ENCODE peak calls at places on chromosomes 6 and 20, in five cellular contexts. W, T, V, Z and F are unnamed samples.

GRCh38 chr6:39102024-39102820 is 12.8 kb downstream of the SAYSD1 start:
- DNase-seq in V (no peak), Z (peak; percentile 77), W (no peak), T (peak; percentile 52), F (no peak)

GRCh38 chr20:49608752-49609670 is 41.1 kb upstream of the PTGIS start:
- DNase-seq in Z (peak; percentile 78), T (no peak), V (peak; percentile 74), W (no peak), F (peak; percentile 88)

GRCh38 chr6:47059216-47059885 is 17.2 kb upstream of the ADGRF1 start:
- DNase-seq in W (no peak), Z (no peak), V (no peak), T (no peak), F (no peak)

GRCh38 chr20:14477125-14477524 is 139.7 kb upstream of the FLRT3 start:
- DNase-seq in Z (no peak), V (no peak), T (no peak), W (no peak), F (no peak)

GRCh38 chr6:43948527-43949450 is 178.5 kb downstream of the MRPL14 start:
- DNase-seq in V (no peak), Z (no peak), W (no peak), T (peak; percentile 95), F (no peak)

GRCh38 chr20:41167118-41167470 is 29.8 kb downstream of the PLCG1 start:
- DNase-seq in W (no peak), V (peak; percentile 5), Z (no peak), T (no peak), F (no peak)

GRCh38 chr6:312704-313485 is 20.6 kb downstream of the DUSP22 start:
- DNase-seq in T (no peak), Z (no peak), V (no peak), W (no peak), F (no peak)

GRCh38 chr6:23174781-23175361 is 605.5 kb downstream of the HDGFL1 start:
- DNase-seq in T (peak; percentile 78), Z (no peak), V (no peak), W (no peak), F (no peak)

GRCh38 chr6:48110436-48111142 is 408 bp downstream of the PTCHD4 start:
- DNase-seq in V (no peak), Z (no peak), T (no peak), W (no peak), F (no peak)

GRCh38 chr20:49320460-49320859 is 42.6 kb upstream of the ZNFX1 start:
- DNase-seq in W (no peak), V (no peak), T (no peak), Z (peak; percentile 68), F (no peak)

GRCh38 chr6:125918681-125919566 is 37.6 kb upstream of the HINT3 start:
- DNase-seq in V (peak; percentile 58), T (peak; percentile 62), Z (peak; percentile 54), W (no peak), F (no peak)

GRCh38 chr20:49282584-49283171 is 4.8 kb upstream of the ZNFX1 start:
- DNase-seq in T (no peak), W (no peak), V (no peak), Z (no peak), F (no peak)